ENCODE peak calls at places on chromosomes 5 and 9, in ten cellular contexts. One of them, this sample, is unnamed.

GRCh38 chr9:93061791-93062299 is 3.3 kb downstream of the SUSD3 start:
- DNase-seq in mesothelial cell of epicardium: no peak
- DNase-seq in M059J: no peak
- DNase-seq in A549: no peak
- DNase-seq in kidney glomerular epithelial cell: peak; percentile 37
- DNase-seq in activated CD8-positive, alpha-beta T cell treated with anti-CD3 and anti-CD28 coated beads for 36 hours: peak; percentile 61
- DNase-seq in T47D: no peak
- DNase-seq in Right ventricle myocardium inferior: no peak
- DNase-seq in OCI-M1: no peak
- DNase-seq in NCI-H146: peak; percentile 78
- DNase-seq in this sample: no peak

GRCh38 chr5:125550237-125550636 is 803.8 kb upstream of the ZNF608 start:
- DNase-seq in Right ventricle myocardium inferior: no peak
- DNase-seq in mesothelial cell of epicardium: no peak
- DNase-seq in T47D: no peak
- DNase-seq in NCI-H146: no peak
- DNase-seq in activated CD8-positive, alpha-beta T cell treated with anti-CD3 and anti-CD28 coated beads for 36 hours: no peak
- DNase-seq in A549: no peak
- DNase-seq in M059J: peak; percentile 91
- DNase-seq in OCI-M1: no peak
- DNase-seq in kidney glomerular epithelial cell: no peak
- DNase-seq in this sample: no peak

GRCh38 chr5:140642718-140643117 is 3.5 kb downstream of the TMCO6 start:
- DNase-seq in Right ventricle myocardium inferior: no peak
- DNase-seq in activated CD8-positive, alpha-beta T cell treated with anti-CD3 and anti-CD28 coated beads for 36 hours: no peak
- DNase-seq in T47D: no peak
- DNase-seq in M059J: peak; percentile 67
- DNase-seq in kidney glomerular epithelial cell: no peak
- DNase-seq in NCI-H146: no peak
- DNase-seq in mesothelial cell of epicardium: no peak
- DNase-seq in A549: no peak
- DNase-seq in OCI-M1: no peak
- DNase-seq in this sample: peak; percentile 21

GRCh38 chr5:41796061-41796460 is 74.2 kb downstream of the OXCT1 start:
- DNase-seq in OCI-M1: no peak
- DNase-seq in T47D: no peak
- DNase-seq in A549: no peak
- DNase-seq in Right ventricle myocardium inferior: no peak
- DNase-seq in kidney glomerular epithelial cell: no peak
- DNase-seq in mesothelial cell of epicardium: no peak
- DNase-seq in activated CD8-positive, alpha-beta T cell treated with anti-CD3 and anti-CD28 coated beads for 36 hours: no peak
- DNase-seq in NCI-H146: no peak
- DNase-seq in M059J: peak; percentile 33
- DNase-seq in this sample: no peak

GRCh38 chr9:35748858-35749514 is at the start of the genes GBA2 and RGP1:
- DNase-seq in T47D: peak; percentile 25
- DNase-seq in kidney glomerular epithelial cell: peak; percentile 59
- DNase-seq in activated CD8-positive, alpha-beta T cell treated with anti-CD3 and anti-CD28 coated beads for 36 hours: peak; percentile 76
- DNase-seq in NCI-H146: peak; percentile 88
- DNase-seq in Right ventricle myocardium inferior: peak; percentile 93
- DNase-seq in A549: peak; percentile 62
- DNase-seq in M059J: peak; percentile 84
- DNase-seq in mesothelial cell of epicardium: peak; percentile 42
- DNase-seq in OCI-M1: peak; percentile 83
- DNase-seq in this sample: peak; percentile 48

GRCh38 chr9:26744362-26744965 is 148.1 kb downstream of the CAAP1 start:
- DNase-seq in Right ventricle myocardium inferior: no peak
- DNase-seq in NCI-H146: peak; percentile 52
- DNase-seq in T47D: no peak
- DNase-seq in M059J: peak; percentile 44
- DNase-seq in mesothelial cell of epicardium: no peak
- DNase-seq in activated CD8-positive, alpha-beta T cell treated with anti-CD3 and anti-CD28 coated beads for 36 hours: no peak
- DNase-seq in A549: peak; percentile 4
- DNase-seq in kidney glomerular epithelial cell: peak; percentile 9
- DNase-seq in OCI-M1: peak; percentile 62
- DNase-seq in this sample: no peak

GRCh38 chr5:88389248-88390006 is 120.8 kb upstream of the TMEM161B start:
- DNase-seq in kidney glomerular epithelial cell: no peak
- DNase-seq in activated CD8-positive, alpha-beta T cell treated with anti-CD3 and anti-CD28 coated beads for 36 hours: no peak
- DNase-seq in M059J: peak; percentile 21
- DNase-seq in NCI-H146: no peak
- DNase-seq in mesothelial cell of epicardium: no peak
- DNase-seq in OCI-M1: no peak
- DNase-seq in T47D: no peak
- DNase-seq in Right ventricle myocardium inferior: no peak
- DNase-seq in A549: no peak
- DNase-seq in this sample: no peak

GRCh38 chr9:87796232-87796631 is 70.3 kb downstream of the CTSL start:
- DNase-seq in Right ventricle myocardium inferior: no peak
- DNase-seq in kidney glomerular epithelial cell: no peak
- DNase-seq in mesothelial cell of epicardium: no peak
- DNase-seq in activated CD8-positive, alpha-beta T cell treated with anti-CD3 and anti-CD28 coated beads for 36 hours: no peak
- DNase-seq in T47D: no peak
- DNase-seq in OCI-M1: peak; percentile 75
- DNase-seq in A549: no peak
- DNase-seq in NCI-H146: no peak
- DNase-seq in M059J: no peak
- DNase-seq in this sample: no peak

GRCh38 chr5:10839118-10839517 is 78.1 kb upstream of the DAP start:
- DNase-seq in kidney glomerular epithelial cell: no peak
- DNase-seq in mesothelial cell of epicardium: no peak
- DNase-seq in A549: no peak
- DNase-seq in NCI-H146: no peak
- DNase-seq in OCI-M1: no peak
- DNase-seq in Right ventricle myocardium inferior: no peak
- DNase-seq in M059J: no peak
- DNase-seq in activated CD8-positive, alpha-beta T cell treated with anti-CD3 and anti-CD28 coated beads for 36 hours: no peak
- DNase-seq in T47D: no peak
- DNase-seq in this sample: no peak

This sample was measured in tibial nerve.